ENCODE peak calls at places on chromosomes 2 and 18, in four cellular contexts. V, G, H and I are unnamed samples.

GRCh38 chr2:188853307-188853706 is 120.9 kb upstream of the COL3A1 start:
- DNase-seq in H (no peak), G (no peak), V (no peak), I (no peak)

GRCh38 chr18:25248755-25249154 is 103.2 kb downstream of the ZNF521 start:
- DNase-seq in G (no peak), V (no peak), H (no peak), I (no peak)

GRCh38 chr2:238974510-238975166 is 126.8 kb downstream of the TWIST2 start:
- DNase-seq in H (no peak), V (no peak), G (no peak), I (no peak)

GRCh38 chr18:58576641-58577251 is 52.1 kb downstream of the ALPK2 start:
- DNase-seq in H (no peak), V (no peak), G (no peak), I (no peak)

GRCh38 chr2:88234760-88235159 is 64.6 kb downstream of the THNSL2 start:
- DNase-seq in G (no peak), V (no peak), H (peak; percentile 27), I (no peak)

GRCh38 chr2:148926291-148926961 is 51.4 kb downstream of the KIF5C start:
- DNase-seq in G (peak; percentile 9), H (peak; percentile 77), V (peak; percentile 48), I (peak; percentile 68)

GRCh38 chr2:178279142-178279541 is 84.8 kb downstream of the OSBPL6 start:
- DNase-seq in V (no peak), H (peak; percentile 49), G (no peak), I (no peak)

GRCh38 chr2:31429759-31430438 is 15.4 kb upstream of the XDH start:
- DNase-seq in G (no peak), H (no peak), V (no peak), I (no peak)

GRCh38 chr2:121045245-121045644 is 239.8 kb downstream of the TFCP2L1 start:
- DNase-seq in H (no peak), G (no peak), V (no peak), I (no peak)

GRCh38 chr2:186429095-186429494 is 57.0 kb upstream of the ZC3H15 start:
- DNase-seq in G (no peak), H (no peak), V (no peak), I (no peak)

GRCh38 chr2:232386490-232386739 is 7.9 kb downstream of the ALPP start:
- DNase-seq in H (no peak), G (no peak), V (no peak), I (no peak)

GRCh38 chr18:22933958-22934423 is 863 bp downstream of the RBBP8 start:
- DNase-seq in V (no peak), H (no peak), G (peak; percentile 32), I (no peak)

GRCh38 chr2:237592425-237592980 is 2.0 kb upstream of the RAB17 start:
- DNase-seq in G (no peak), H (no peak), V (no peak), I (no peak)

GRCh38 chr2:64405476-64406406 is 48.2 kb upstream of the LGALSL start:
- DNase-seq in H (no peak), V (no peak), G (no peak), I (no peak)

GRCh38 chr2:65380243-65380642 is 52.2 kb downstream of the SPRED2 start:
- DNase-seq in H (no peak), V (no peak), G (no peak), I (no peak)

GRCh38 chr2:20617892-20618467 is 32.9 kb downstream of the HS1BP3 start:
- DNase-seq in V (peak; percentile 94), H (peak; percentile 76), G (no peak), I (peak; percentile 54)

GRCh38 chr2:224778474-224778877 is 62.3 kb upstream of the CCDC195 start:
- DNase-seq in G (peak; percentile 39), H (peak; percentile 47), V (peak; percentile 56), I (peak; percentile 32)

GRCh38 chr2:109326306-109326705 is 197.3 kb downstream of the SH3RF3 start:
- DNase-seq in H (no peak), G (no peak), V (no peak), I (no peak)

GRCh38 chr2:149365826-149366583 is 35.6 kb downstream of the LYPD6 start:
- DNase-seq in G (no peak), H (no peak), V (peak; percentile 29), I (no peak)

GRCh38 chr2:64699712-64700111 is 46.0 kb upstream of the SERTAD2 start:
- DNase-seq in G (peak; percentile 63), H (peak; percentile 19), V (no peak), I (no peak)

GRCh38 chr2:191617589-191617988 is 60.3 kb upstream of the NABP1 start:
- DNase-seq in V (no peak), H (no peak), G (peak; percentile 76), I (no peak)

GRCh38 chr2:51510298-51510697 is 478.4 kb upstream of the NRXN1 start:
- DNase-seq in H (no peak), V (no peak), G (no peak), I (no peak)

GRCh38 chr2:160406591-160407392 is 86.8 kb downstream of the RBMS1 start:
- DNase-seq in G (no peak), H (no peak), V (peak; percentile 35), I (peak; percentile 39)

GRCh38 chr18:3984163-3984757 is 470.8 kb downstream of the DLGAP1 start:
- DNase-seq in V (no peak), G (peak; percentile 23), H (no peak), I (no peak)

GRCh38 chr2:86790828-86791561 is at the start of gene CD8A:
- DNase-seq in V (no peak), H (no peak), G (no peak), I (no peak)

GRCh38 chr18:79409313-79409712 is 13.6 kb downstream of the NFATC1 start:
- DNase-seq in G (no peak), V (no peak), H (no peak), I (no peak)

GRCh38 chr18:79413025-79413424 is 17.3 kb downstream of the NFATC1 start:
- DNase-seq in G (no peak), V (no peak), H (peak; percentile 80), I (no peak)

GRCh38 chr18:79411614-79412526 is 16.1 kb downstream of the NFATC1 start:
- DNase-seq in G (no peak), V (no peak), H (no peak), I (no peak)

GRCh38 chr18:79410731-79411613 is 15.2 kb downstream of the NFATC1 start:
- DNase-seq in H (no peak), G (no peak), V (no peak), I (no peak)

DNA sequence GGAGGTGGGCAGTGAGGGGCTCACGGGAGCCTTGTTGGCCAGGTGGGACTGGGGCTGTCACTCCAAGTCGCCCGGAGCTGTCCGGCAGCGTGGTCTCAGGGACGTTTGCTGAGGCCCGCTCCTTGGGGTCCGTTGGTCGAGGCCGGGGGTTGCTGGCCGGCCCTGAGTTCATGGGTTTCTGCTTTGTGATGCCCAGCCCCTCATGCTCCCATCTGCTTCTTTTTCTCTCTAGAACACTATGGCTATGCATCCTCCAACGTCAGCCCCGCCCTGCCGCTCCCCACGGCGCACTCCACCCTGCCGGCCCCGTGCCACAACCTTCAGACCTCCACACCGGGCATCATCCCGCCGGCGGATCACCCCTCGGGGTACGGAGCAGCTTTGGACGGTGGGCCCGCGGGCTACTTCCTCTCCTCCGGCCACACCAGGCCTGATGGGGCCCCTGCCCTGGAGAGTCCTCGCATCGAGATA is 14.5 kb downstream of the NFATC1 start:
- DNase-seq in V (no peak), H (no peak), G (no peak), I (no peak)
- TF ChIP-seq TARDBP in V (no peak), H (no peak), G (no peak), I (no peak)

DNA sequence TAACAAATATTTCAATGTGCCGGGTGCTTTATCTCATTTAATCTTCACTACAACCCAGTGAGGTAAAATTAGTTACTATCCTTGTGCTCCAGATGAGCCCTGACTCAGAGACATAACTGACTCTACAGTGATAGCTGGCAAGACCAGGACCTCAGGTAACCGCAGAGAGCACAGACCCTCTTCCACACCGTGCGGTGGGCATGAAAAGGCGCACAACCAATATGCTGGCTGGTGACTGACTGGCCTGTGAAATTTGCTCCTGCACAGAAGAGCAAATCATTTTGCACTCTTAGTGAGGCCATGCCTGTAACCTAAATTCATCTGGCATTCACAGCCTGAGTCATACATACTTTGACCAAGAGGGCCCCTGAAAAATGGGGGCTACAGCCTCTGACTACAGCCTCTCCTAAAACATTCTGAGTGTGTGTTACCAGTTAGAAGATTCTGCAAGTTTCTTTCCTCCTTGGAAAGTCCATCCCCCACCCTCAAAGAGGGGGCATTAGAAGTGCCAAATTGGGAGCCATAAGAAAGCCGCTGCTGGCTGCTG is 22.4 kb upstream of the MSGN1 start:
- DNase-seq in H (no peak), G (no peak), V (no peak), I (no peak)
- TF ChIP-seq BHLHE40 in H (no peak), G (no peak), V (no peak), I (no peak)

DNA sequence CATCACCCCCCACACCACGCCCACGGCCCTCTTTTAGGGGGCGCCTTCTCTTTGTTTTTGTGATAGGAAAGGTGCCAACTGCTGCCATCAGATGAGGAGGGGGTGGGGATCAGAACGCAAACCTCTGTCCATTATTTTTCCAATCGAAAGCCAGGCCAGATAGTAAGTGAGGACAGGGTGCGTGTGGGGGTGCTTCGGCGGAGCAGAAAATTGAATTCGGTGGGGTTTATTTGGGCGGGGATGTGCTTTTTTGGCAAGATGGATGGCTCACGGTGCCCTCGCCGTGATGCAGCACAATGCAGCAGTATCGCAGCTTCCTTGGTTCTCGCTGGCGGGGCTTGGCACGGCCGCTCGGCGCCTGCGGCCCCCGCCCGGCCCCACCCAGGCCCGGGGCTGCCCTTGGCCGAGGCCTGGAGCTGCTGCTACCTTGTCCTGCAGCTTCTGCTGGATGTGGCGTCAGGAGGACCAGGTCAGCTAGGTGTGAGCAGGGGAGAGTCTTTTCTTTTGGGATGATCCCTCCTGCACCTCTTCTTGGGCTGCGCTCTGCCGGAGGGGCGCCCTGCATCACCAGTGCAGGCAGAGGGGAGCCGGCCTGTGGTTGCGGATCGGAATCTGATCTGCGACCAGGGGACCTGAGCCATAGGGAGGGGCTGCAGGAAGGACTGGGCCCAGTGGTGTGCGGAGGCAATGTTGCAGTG is 1.3 kb downstream of the SPTBN1 start:
- DNase-seq in H (no peak), G (no peak), V (peak; percentile 59), I (peak; percentile 36)
- TF ChIP-seq TARDBP in H (no peak), G (no peak), V (no peak), I (no peak)

GRCh38 chr2:25561136-25561850 is 112.1 kb downstream of the DTNB start:
- DNase-seq in H (no peak), V (no peak), G (no peak), I (no peak)
- TF ChIP-seq BHLHE40 in H (no peak), V (no peak), G (no peak), I (no peak)

DNA sequence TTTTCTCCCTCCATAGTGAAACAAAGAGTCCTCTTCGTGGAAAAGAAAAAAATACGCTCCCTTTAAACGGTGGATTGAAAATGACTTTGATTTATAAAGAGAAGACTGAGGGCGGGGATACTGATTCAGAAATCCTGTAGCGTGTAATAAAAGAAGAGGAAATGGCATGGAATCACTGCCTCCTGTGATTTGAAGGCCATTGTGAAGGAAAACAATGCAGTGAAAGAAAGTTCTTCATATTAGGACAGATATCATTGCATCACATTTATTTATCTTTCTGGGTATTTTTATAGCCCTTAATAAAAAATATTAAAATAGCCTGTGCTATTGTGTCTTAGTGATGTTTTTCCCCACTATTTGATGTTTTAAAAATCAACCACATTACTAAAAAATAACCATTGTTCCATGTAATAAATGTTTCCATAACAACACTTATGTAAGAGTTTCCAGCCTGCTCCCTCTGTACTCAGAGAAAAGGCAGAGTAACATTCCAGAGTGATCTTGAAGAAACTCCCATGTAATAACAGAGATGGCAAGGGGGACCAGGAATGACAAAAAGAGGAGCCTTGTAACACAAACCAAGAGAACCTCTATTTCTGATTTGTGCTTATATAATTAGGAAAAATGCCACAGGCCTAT is 8.0 kb downstream of the MRPL33 start:
- DNase-seq in H (no peak), G (no peak), V (no peak), I (no peak)
- TF ChIP-seq TARDBP in H (no peak), G (no peak), V (no peak), I (no peak)

GRCh38 chr18:69944434-69944833 is 3.2 kb downstream of the CD226 start:
- DNase-seq in V (no peak), H (no peak), G (no peak), I (no peak)
- TF ChIP-seq BHLHE40 in V (no peak), H (no peak), G (no peak), I (no peak)